ENCODE peak calls at places on chromosomes 13 and 19, in six cellular contexts. X, S, O, J, F and R are unnamed samples.

GRCh38 chr13:33536639-33537425 is 251.3 kb upstream of the STARD13 start:
- DNase-seq in X (no peak), S (peak; percentile 95), O (no peak), J (no peak), F (peak; percentile 10), R (no peak)

GRCh38 chr19:8512115-8512967 is 1.6 kb downstream of the ZNF414 start:
- DNase-seq in X (no peak), S (no peak), O (peak; percentile 49), J (no peak), F (peak; percentile 72), R (no peak)

GRCh38 chr19:36686365-36687213 is 823 bp upstream of the ZNF567 start:
- DNase-seq in X (no peak), S (peak; percentile 5), O (peak; percentile 3), J (no peak), F (no peak), R (no peak)

GRCh38 chr19:843180-843835 is 2.5 kb downstream of the PRTN3 start:
- DNase-seq in X (no peak), S (no peak), O (no peak), J (peak; percentile 62), F (peak; percentile 55), R (no peak)

GRCh38 chr19:51094696-51095279 is 12.1 kb upstream of the KLK14 start:
- DNase-seq in X (no peak), S (no peak), O (peak; percentile 34), J (peak; percentile 81), F (peak; percentile 34), R (peak; percentile 62)

GRCh38 chr13:24218977-24219376 is 58.5 kb downstream of the SPATA13 start:
- DNase-seq in X (no peak), S (no peak), O (no peak), J (no peak), F (no peak), R (no peak)

GRCh38 chr19:13881692-13882418 is 4.9 kb downstream of the NANOS3 start:
- DNase-seq in X (no peak), S (peak; percentile 39), O (no peak), J (no peak), F (no peak), R (no peak)

GRCh38 chr13:23666576-23666975 is 96.4 kb downstream of the TNFRSF19 start:
- DNase-seq in X (no peak), S (peak; percentile 91), O (no peak), J (no peak), F (no peak), R (no peak)

GRCh38 chr13:40190656-40191100 is 475.8 kb downstream of the FOXO1 start:
- DNase-seq in X (no peak), S (peak; percentile 12), O (no peak), J (no peak), F (no peak), R (no peak)

GRCh38 chr19:38544569-38545315 is 73.0 kb downstream of the MAP4K1 start:
- DNase-seq in X (no peak), S (peak; percentile 5), O (no peak), J (no peak), F (no peak), R (no peak)

GRCh38 chr13:102097708-102098107 is 304.1 kb downstream of the FGF14 start:
- DNase-seq in X (no peak), S (no peak), O (no peak), J (no peak), F (no peak), R (no peak)

GRCh38 chr13:108728370-108728769 is 99.0 kb downstream of the MYO16 start:
- DNase-seq in X (no peak), S (no peak), O (no peak), J (no peak), F (peak; percentile 36), R (no peak)

GRCh38 chr13:70732611-70733010 is 624.4 kb upstream of the KLHL1 start:
- DNase-seq in X (no peak), S (no peak), O (no peak), J (no peak), F (no peak), R (no peak)

GRCh38 chr19:2683430-2683995 is 19.0 kb downstream of the GNG7 start:
- DNase-seq in X (no peak), S (no peak), O (no peak), J (no peak), F (no peak), R (no peak)

GRCh38 chr19:19655051-19655594 is 8.4 kb downstream of the ATP13A1 start:
- DNase-seq in X (no peak), S (no peak), O (no peak), J (no peak), F (no peak), R (no peak)

GRCh38 chr13:28376604-28377003 is 118.3 kb downstream of the FLT1 start:
- DNase-seq in X (no peak), S (no peak), O (no peak), J (no peak), F (no peak), R (no peak)

GRCh38 chr19:35139618-35139943 is 957 bp downstream of the FXYD1 start:
- DNase-seq in X (no peak), S (no peak), O (no peak), J (no peak), F (no peak), R (no peak)

GRCh38 chr13:51002736-51003135 is 93.1 kb downstream of the RNASEH2B start:
- DNase-seq in X (no peak), S (no peak), O (no peak), J (no peak), F (no peak), R (no peak)

GRCh38 chr19:46020819-46021125 is 2.1 kb downstream of the PGLYRP1 start:
- DNase-seq in X (no peak), S (no peak), O (no peak), J (no peak), F (no peak), R (no peak)

GRCh38 chr19:55646889-55647731 is 902 bp upstream of the CCDC106 start:
- DNase-seq in X (no peak), S (no peak), O (no peak), J (no peak), F (no peak), R (no peak)

GRCh38 chr13:41942462-41943094 is 18.3 kb downstream of the VWA8 start:
- DNase-seq in X (no peak), S (peak; percentile 74), O (peak; percentile 39), J (peak; percentile 44), F (peak; percentile 55), R (no peak)

GRCh38 chr13:74134777-74135305 is 637 bp upstream of the KLF12 start:
- DNase-seq in X (peak; percentile 5), S (no peak), O (peak; percentile 59), J (peak; percentile 67), F (peak; percentile 48), R (no peak)

GRCh38 chr19:24055548-24055947 is 31.4 kb upstream of the ZNF254 start:
- DNase-seq in X (no peak), S (no peak), O (no peak), J (no peak), F (no peak), R (no peak)

GRCh38 chr19:1082165-1082927 is 12.8 kb downstream of the POLR2E start:
- DNase-seq in X (no peak), S (no peak), O (peak; percentile 85), J (peak; percentile 67), F (peak; percentile 91), R (no peak)

GRCh38 chr13:101398920-101399319 is 17.4 kb downstream of the NALCN start:
- DNase-seq in X (no peak), S (peak; percentile 84), O (no peak), J (no peak), F (no peak), R (no peak)

GRCh38 chr13:48813518-48813917 is 159.8 kb downstream of the CYSLTR2 start:
- DNase-seq in X (no peak), S (no peak), O (no peak), J (no peak), F (no peak), R (no peak)

GRCh38 chr19:33628921-33629825 is 7.4 kb downstream of the CHST8 start:
- DNase-seq in X (no peak), S (no peak), O (no peak), J (no peak), F (no peak), R (no peak)

GRCh38 chr13:87821512-87821911 is 150.3 kb downstream of the SLITRK5 start:
- DNase-seq in X (no peak), S (no peak), O (no peak), J (no peak), F (no peak), R (no peak)

GRCh38 chr13:28442872-28443271 is 52.1 kb downstream of the FLT1 start:
- DNase-seq in X (no peak), S (no peak), O (no peak), J (no peak), F (no peak), R (no peak)

GRCh38 chr19:42324655-42325307 is 654 bp upstream of the MEGF8 start:
- DNase-seq in X (no peak), S (no peak), O (no peak), J (peak; percentile 41), F (no peak), R (no peak)
- TF ChIP-seq CTCF in X (peak; percentile 76), S (no peak), O (no peak), J (peak; percentile 66), F (peak; percentile 100), R (no peak)

GRCh38 chr19:18408053-18408476 is 10.6 kb upstream of the LRRC25 start:
- DNase-seq in X (no peak), S (no peak), O (peak; percentile 56), J (no peak), F (no peak), R (no peak)
- TF ChIP-seq CTCF in X (no peak), S (peak; percentile 33), O (peak; percentile 72), J (no peak), F (peak; percentile 18), R (peak; percentile 17)

GRCh38 chr13:113275387-113275786 is 21.7 kb upstream of the LAMP1 start:
- DNase-seq in X (no peak), S (peak; percentile 75), O (peak; percentile 49), J (peak; percentile 57), F (peak; percentile 53), R (no peak)

GRCh38 chr13:113273856-113274590 is 23.0 kb upstream of the LAMP1 start:
- DNase-seq in X (no peak), S (peak; percentile 87), O (no peak), J (no peak), F (no peak), R (no peak)

GRCh38 chr13:113267642-113268405 is 29.2 kb upstream of the LAMP1 start:
- DNase-seq in X (no peak), S (no peak), O (no peak), J (no peak), F (no peak), R (no peak)

DNA sequence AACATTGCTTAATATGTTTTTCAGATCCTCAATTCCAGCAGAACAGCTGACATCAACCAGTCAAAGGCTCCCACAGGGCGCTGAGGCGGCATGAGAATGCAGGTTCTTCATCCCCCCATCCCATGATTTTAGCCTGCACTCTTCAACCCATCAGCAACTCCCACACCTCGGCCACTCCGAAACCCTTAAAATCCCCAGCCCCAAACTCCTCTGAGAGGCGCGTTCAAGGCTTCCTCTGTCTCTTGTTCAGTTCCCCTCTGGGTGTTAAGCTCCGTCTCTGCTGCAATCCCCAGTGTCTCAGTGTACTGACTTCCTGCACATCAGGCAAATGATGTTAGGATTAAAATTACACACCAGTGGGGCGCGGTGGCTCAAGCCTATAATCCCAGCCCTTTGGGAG is 24.2 kb upstream of the LAMP1 start:
- DNase-seq in X (no peak), S (no peak), O (no peak), J (no peak), F (no peak), R (no peak)
- TF ChIP-seq CTCF in X (no peak), S (no peak), O (no peak), J (no peak), F (no peak), R (no peak)

DNA sequence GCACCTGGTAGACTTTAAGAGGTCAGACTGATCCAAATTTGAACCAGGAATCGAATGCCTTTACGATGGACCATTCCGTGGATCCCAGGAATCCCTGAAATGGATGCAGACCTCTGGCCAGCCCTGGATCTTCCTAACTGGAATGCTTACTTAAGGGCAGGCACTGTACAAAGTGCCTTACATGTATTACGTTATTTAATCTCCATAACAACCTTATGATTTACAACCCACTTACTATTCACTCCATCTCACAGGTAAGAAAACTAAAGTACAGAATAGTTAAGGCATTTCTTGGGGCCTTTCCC is 93.6 kb downstream of the HSPH1 start:
- DNase-seq in X (no peak), S (no peak), O (no peak), J (no peak), F (no peak), R (no peak)
- TF ChIP-seq CTCF in X (no peak), S (no peak), O (no peak), J (no peak), F (no peak), R (no peak)